ENCODE peak calls at places on chromosome 9, in four cellular contexts. Q, U, C and A are unnamed samples.

GRCh38 chr9:112072721-112073553 is 102.2 kb downstream of the SUSD1 start:
- DNase-seq in C (no peak), U (no peak), Q (peak), A (no peak)

GRCh38 chr9:111481885-111482636 is 2.1 kb downstream of the ECPAS start:
- DNase-seq in Q (peak), U (no peak), C (no peak), A (no peak)

GRCh38 chr9:37405764-37406380 is 16.6 kb upstream of the GRHPR start:
- DNase-seq in U (no peak), Q (no peak), C (no peak), A (no peak)

GRCh38 chr9:33380390-33381094 is 21.8 kb downstream of the AQP7 start:
- DNase-seq in U (no peak), Q (no peak), C (no peak), A (no peak)

GRCh38 chr9:99866398-99866797 is 40.1 kb upstream of the STX17 start:
- DNase-seq in Q (no peak), U (no peak), C (no peak), A (no peak)

GRCh38 chr9:126927419-126927818 is 12.8 kb downstream of the RALGPS1 start:
- DNase-seq in C (no peak), Q (no peak), U (no peak), A (no peak)

GRCh38 chr9:94872921-94873511 is 146.5 kb downstream of the AOPEP start:
- DNase-seq in U (no peak), Q (no peak), C (no peak), A (no peak)

GRCh38 chr9:73714294-73714693 is 562.6 kb downstream of the ANXA1 start:
- DNase-seq in Q (no peak), C (no peak), U (no peak), A (no peak)

GRCh38 chr9:18260527-18260926 is 213.4 kb upstream of the ADAMTSL1 start:
- DNase-seq in C (no peak), U (no peak), Q (no peak), A (no peak)

GRCh38 chr9:90870646-90871326 is 69.2 kb downstream of the SYK start:
- DNase-seq in C (peak), Q (peak), U (peak), A (peak)

GRCh38 chr9:137366445-137366810 is 56.5 kb downstream of the EXD3 start:
- DNase-seq in U (no peak), C (no peak), Q (no peak), A (no peak)

GRCh38 chr9:19948021-19948420 is 159.2 kb upstream of the SLC24A2 start:
- DNase-seq in U (no peak), Q (no peak), C (no peak), A (no peak)

GRCh38 chr9:19940808-19941207 is 152.0 kb upstream of the SLC24A2 start:
- DNase-seq in U (no peak), C (no peak), Q (no peak), A (no peak)

GRCh38 chr9:19946446-19947109 is 157.7 kb upstream of the SLC24A2 start:
- DNase-seq in Q (peak), U (no peak), C (peak), A (no peak)
- TF ChIP-seq CTCF in Q (peak), U (no peak), C (peak), A (no peak)

GRCh38 chr9:130911254-130912049 is 14.8 kb upstream of the QRFP start:
- DNase-seq in C (no peak), U (no peak), Q (no peak), A (no peak)
- TF ChIP-seq CTCF in C (no peak), U (no peak), Q (no peak), A (no peak)

DNA sequence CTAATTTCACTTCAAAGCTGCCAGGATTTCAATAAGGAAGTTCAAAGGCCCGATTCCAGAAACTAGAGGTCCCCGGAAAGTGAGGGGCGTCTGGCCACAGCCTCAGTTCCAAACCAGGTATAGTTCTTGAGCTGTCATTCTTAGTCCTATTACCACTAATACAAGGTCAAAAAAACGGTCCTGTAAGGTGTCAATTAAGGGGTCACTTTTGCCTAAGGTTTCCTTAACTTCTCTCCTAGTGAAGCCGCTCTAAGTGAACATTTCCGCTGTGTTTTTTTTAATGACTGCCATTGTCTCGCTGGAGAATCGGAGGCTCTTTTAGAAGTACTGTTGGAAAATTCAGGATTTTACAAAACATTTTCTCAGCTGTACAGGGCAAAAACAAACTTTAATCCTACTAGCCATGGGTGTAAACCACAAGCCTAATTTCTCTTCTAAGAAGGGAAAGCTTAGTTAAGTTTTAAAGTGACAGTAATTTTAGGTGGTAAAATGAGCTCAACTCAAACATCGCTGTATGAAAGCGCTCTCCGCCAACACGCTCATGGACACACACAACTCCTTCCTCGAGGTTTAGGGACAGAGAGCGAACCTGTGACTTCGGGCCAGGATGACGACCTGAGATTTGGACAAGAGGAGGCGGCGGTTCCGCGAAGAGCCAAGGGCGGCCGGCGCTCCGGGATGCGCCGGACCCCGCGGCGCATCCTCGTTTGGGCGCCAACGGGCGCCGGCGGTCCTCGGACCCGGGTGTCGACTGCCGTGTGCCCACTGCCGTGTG is 76.7 kb upstream of the IFNE start:
- DNase-seq in Q (no peak), U (no peak), C (no peak), A (peak)
- TF ChIP-seq CTCF in Q (no peak), U (no peak), C (no peak), A (no peak)

GRCh38 chr9:87263291-87263690 is 234.4 kb upstream of the DAPK1 start:
- DNase-seq in U (no peak), Q (no peak), C (no peak), A (no peak)
- TF ChIP-seq CTCF in U (no peak), Q (no peak), C (no peak), A (no peak)